ENCODE peak calls at places on chromosomes 3 and 15, in six cellular contexts. A is colonic mucosa, D is MM.1S, B is fibroblast of lung, F is kidney, T is mammary epithelial cell. K is an unnamed sample.

GRCh38 chr15:38374477-38374876 is 79.5 kb upstream of the FAM98B start:
- DNase-seq in A (no peak), D (no peak), B (no peak), F (no peak), T (no peak), K (no peak)

GRCh38 chr3:179149239-179149887 is 1.2 kb downstream of the PIK3CA start:
- DNase-seq in A (peak), D (peak), B (peak), F (peak), T (peak), K (no peak)

GRCh38 chr3:125480656-125481374 is 39.2 kb downstream of the SNX4 start:
- DNase-seq in A (no peak), D (no peak), B (peak), F (no peak), T (peak), K (no peak)

GRCh38 chr3:14230729-14231128 is 52.1 kb downstream of the LSM3 start:
- DNase-seq in A (peak), D (no peak), B (no peak), F (no peak), T (no peak), K (no peak)

GRCh38 chr3:188487652-188488051 is 333.7 kb downstream of the LPP start:
- DNase-seq in A (no peak), D (no peak), B (no peak), F (no peak), T (no peak), K (no peak)

GRCh38 chr3:8713901-8714759 is 19.5 kb upstream of the CAV3 start:
- DNase-seq in A (no peak), D (no peak), B (no peak), F (no peak), T (no peak), K (no peak)

GRCh38 chr3:129576514-129577345 is 29.7 kb downstream of the PLXND1 start:
- DNase-seq in A (peak), D (peak), B (no peak), F (peak), T (no peak), K (no peak)

GRCh38 chr15:63353261-63353660 is 28.4 kb downstream of the CA12 start:
- DNase-seq in A (no peak), D (no peak), B (no peak), F (no peak), T (no peak), K (no peak)

GRCh38 chr3:48960841-48961413 is 29.1 kb upstream of the P4HTM start:
- DNase-seq in A (no peak), D (no peak), B (no peak), F (no peak), T (no peak), K (no peak)

GRCh38 chr3:11832964-11833621 is 13.6 kb downstream of the TAMM41 start:
- DNase-seq in A (no peak), D (no peak), B (peak), F (no peak), T (no peak), K (no peak)

GRCh38 chr3:188296761-188297689 is 143.1 kb downstream of the LPP start:
- DNase-seq in A (peak), D (no peak), B (peak), F (no peak), T (peak), K (no peak)

DNA sequence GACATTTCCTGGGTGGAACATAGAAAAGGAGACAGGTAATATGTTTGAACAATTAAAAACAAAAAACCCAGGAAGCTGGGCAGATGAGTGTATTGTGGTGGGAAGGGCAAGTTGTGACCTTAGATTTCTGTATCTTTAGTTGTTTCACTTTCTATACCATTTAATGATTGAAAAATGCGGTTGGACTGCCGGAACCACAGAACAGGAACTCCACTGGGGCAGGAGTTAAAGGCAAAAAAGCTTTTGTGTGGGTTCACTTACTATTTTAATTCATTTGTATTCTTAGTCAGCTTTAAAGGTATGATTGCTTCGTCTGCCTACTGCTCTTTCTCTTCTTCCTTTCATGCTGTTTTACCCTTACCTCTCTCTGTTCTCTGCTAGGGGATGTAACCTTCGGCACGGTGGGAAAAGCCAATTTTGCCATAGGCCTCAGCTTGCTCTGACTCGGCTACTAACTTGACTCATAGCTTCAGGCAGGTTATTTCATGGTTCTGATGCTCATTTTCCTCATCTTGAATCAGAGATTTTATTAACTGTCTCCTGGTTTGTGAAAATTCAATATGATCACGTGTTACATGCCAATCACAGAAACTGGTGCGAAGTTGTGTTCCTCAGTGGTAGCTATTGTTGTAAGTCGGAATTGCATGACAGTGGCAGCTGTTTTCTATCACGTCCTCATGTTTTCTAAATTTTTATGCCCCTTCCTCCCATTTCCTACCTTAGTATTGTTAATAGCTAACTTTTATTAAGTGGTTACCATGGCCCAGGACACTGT is 1.6 kb upstream of the MCTP2 start:
- DNase-seq in A (no peak), D (peak), B (no peak), F (no peak), T (peak), K (no peak)
- H3K4me3 ChIP-seq in A (peak), D (peak), B (no peak), F (peak), T (no peak), K (peak)

GRCh38 chr15:52790941-52791751 is 1.0 kb upstream of the ONECUT1 start:
- DNase-seq in A (no peak), D (no peak), B (peak), F (peak), T (no peak), K (no peak)
- TF ChIP-seq CTCF in A (no peak), D (no peak), B (no peak), F (no peak), T (no peak), K (no peak)

DNA sequence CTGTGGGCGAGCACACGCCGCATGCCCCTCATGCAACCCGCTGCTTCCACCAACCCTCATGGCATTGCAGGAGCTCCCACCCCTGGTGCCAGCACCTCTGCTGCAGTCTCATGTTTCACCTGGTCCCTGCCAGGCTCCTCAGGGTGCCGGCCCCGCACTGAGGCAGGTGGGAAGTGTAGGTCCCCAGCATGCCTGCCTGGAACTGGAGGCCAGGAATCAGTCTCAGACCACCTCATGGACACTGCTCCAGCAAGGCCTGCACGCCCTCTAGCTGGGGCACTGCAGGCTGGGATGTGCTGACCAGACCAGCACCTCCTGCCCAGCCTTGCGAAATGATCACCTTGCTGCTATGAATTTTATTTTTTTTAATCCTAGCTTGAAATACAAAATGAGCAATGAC is 39.1 kb downstream of the OCA2 start:
- DNase-seq in A (no peak), D (no peak), B (no peak), F (no peak), T (no peak), K (no peak)
- H3K9ac ChIP-seq in A (no peak), D (no peak), B (no peak), F (no peak), T (no peak), K (no peak)

GRCh38 chr3:89114841-89115223 is 7.4 kb downstream of the EPHA3 start:
- DNase-seq in A (no peak), D (no peak), B (no peak), F (no peak), T (no peak), K (no peak)
- H3K4me3 ChIP-seq in A (no peak), D (peak), B (peak), F (peak), T (peak), K (peak)

DNA sequence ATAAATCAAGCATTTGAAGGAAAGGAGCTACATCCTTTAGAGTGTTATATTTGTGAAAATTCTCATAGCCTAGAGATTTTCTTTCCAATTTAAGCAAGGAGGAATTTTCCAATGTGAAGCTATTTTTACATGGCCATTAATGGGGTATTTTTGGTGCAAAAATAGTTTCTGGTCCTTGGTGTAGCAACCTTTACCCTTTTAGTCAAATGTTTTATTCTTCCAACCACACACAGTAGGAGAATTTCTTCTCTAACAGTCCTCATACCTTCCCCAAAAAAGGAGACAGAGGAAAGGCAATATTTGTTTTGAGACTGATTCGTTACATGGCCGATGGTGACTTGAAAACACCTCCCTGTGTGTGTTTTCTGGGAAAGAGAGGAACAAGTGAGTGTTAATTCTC is 261.2 kb downstream of the PTPRG start:
- DNase-seq in A (no peak), D (no peak), B (no peak), F (no peak), T (no peak), K (no peak)
- TF ChIP-seq CTCF in A (no peak), D (no peak), B (no peak), F (no peak), T (no peak), K (no peak)

GRCh38 chr3:32110233-32110760 is 3.9 kb downstream of the GPD1L start:
- DNase-seq in A (no peak), D (no peak), B (no peak), F (no peak), T (no peak), K (no peak)
- H3K9ac ChIP-seq in A (no peak), D (no peak), B (no peak), F (no peak), T (no peak), K (no peak)

GRCh38 chr3:155664922-155665695 is 79.8 kb downstream of the PLCH1 start:
- DNase-seq in A (peak), D (no peak), B (peak), F (no peak), T (peak), K (no peak)

GRCh38 chr3:155658006-155658405 is 86.9 kb downstream of the PLCH1 start:
- DNase-seq in A (no peak), D (no peak), B (no peak), F (no peak), T (no peak), K (no peak)

GRCh38 chr3:155661042-155661441 is 83.8 kb downstream of the PLCH1 start:
- DNase-seq in A (no peak), D (no peak), B (no peak), F (no peak), T (no peak), K (no peak)

GRCh38 chr3:155658669-155659068 is 86.2 kb downstream of the PLCH1 start:
- DNase-seq in A (no peak), D (no peak), B (no peak), F (no peak), T (no peak), K (no peak)

DNA sequence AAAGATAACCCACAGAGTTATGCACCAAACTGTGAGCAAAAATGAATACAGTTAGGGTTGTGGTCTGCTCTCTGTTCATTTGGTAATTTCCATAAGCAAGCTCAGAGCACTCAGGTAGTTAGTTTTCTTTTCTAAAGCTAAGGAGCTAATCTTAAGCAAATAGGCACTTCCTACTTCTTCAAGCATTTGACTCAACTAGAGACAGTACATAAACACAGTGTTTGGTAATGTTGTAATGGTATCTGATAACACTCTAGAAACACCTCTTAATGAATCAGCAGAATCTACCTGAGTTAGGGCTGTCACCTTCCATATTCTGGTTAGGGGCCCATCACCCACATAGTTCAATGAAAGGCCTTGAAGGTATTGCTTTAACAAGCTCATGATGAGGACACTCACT is 83.1 kb downstream of the PLCH1 start:
- DNase-seq in A (no peak), D (no peak), B (no peak), F (no peak), T (no peak), K (no peak)
- H3K4me3 ChIP-seq in A (no peak), D (no peak), B (no peak), F (no peak), T (no peak), K (no peak)

GRCh38 chr3:136535906-136536305 is 216.3 kb downstream of the STAG1 start:
- DNase-seq in A (no peak), D (no peak), B (peak), F (no peak), T (peak), K (no peak)
- TF ChIP-seq CTCF in A (no peak), D (no peak), B (no peak), F (no peak), T (no peak), K (no peak)

GRCh38 chr3:138232705-138233364 is 45.7 kb downstream of the ARMC8 start:
- DNase-seq in A (no peak), D (no peak), B (no peak), F (no peak), T (no peak), K (no peak)
- H3K9ac ChIP-seq in A (no peak), D (no peak), B (no peak), F (no peak), T (no peak), K (no peak)

DNA sequence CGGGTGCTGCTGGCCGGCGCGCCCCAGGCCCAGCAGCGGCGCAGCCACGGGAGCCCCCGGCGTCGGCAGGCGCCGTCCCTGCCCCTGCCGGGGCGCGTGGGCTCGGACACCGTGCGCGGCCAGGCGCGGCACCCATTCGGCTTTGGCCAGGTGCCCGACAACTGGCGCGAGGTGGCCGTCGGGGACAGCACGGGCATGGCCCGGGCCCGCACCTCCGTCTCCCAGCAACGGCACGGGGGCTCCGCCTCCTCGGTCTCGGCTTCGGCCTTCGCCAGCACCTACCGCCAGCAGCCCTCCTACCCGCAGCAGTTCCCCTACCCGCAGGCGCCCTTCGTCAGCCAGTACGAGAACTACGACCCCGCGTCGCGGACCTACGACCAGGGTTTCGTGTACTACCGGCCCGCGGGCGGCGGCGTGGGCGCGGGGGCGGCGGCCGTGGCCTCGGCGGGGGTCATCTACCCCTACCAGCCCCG is 777 bp downstream of the LOXL1 start:
- DNase-seq in A (peak), D (no peak), B (no peak), F (peak), T (no peak), K (no peak)
- H3K4me3 ChIP-seq in A (peak), D (no peak), B (peak), F (peak), T (peak), K (peak)